ENCODE peak calls at places on chromosomes 2 and 18, in six cellular contexts. S is stomach, T is psoas muscle, L is HCT116, I is neural progenitor cell, X is heart right ventricle. A is an unnamed sample.

GRCh38 chr2:240426797-240427721 is 8.4 kb upstream of the GPC1 start:
- DNase-seq in S (peak; percentile 41), T (no peak), L (no peak), I (no peak), X (no peak), A (peak; percentile 45)

GRCh38 chr18:43383031-43383430 is 105.7 kb upstream of the SYT4 start:
- DNase-seq in S (no peak), T (no peak), L (no peak), I (no peak), X (no peak), A (no peak)

GRCh38 chr2:96869824-96870630 is at the start of gene SEMA4C:
- DNase-seq in S (peak; percentile 61), T (peak; percentile 76), L (no peak), I (peak; percentile 80), X (peak; percentile 79), A (peak; percentile 88)

GRCh38 chr2:178512491-178512890 is 32.2 kb downstream of the PLEKHA3 start:
- DNase-seq in S (no peak), T (no peak), L (no peak), I (peak; percentile 87), X (no peak), A (no peak)

GRCh38 chr2:5549061-5549601 is 143.1 kb upstream of the SOX11 start:
- DNase-seq in S (no peak), T (no peak), L (no peak), I (peak; percentile 60), X (no peak), A (no peak)

GRCh38 chr2:38485734-38486133 is 108.7 kb upstream of the ATL2 start:
- DNase-seq in S (no peak), T (no peak), L (no peak), I (no peak), X (no peak), A (no peak)

GRCh38 chr2:1892529-1893250 is 148.4 kb upstream of the PXDN start:
- DNase-seq in S (no peak), T (no peak), L (no peak), I (no peak), X (no peak), A (no peak)

GRCh38 chr18:47118986-47119385 is 31.3 kb downstream of the HDHD2 start:
- DNase-seq in S (no peak), T (no peak), L (no peak), I (no peak), X (no peak), A (no peak)

GRCh38 chr2:32482466-32482865 is 125.6 kb downstream of the BIRC6 start:
- DNase-seq in S (no peak), T (no peak), L (no peak), I (no peak), X (no peak), A (no peak)

GRCh38 chr2:190881480-190882326 is 1.1 kb downstream of the GLS start:
- DNase-seq in S (peak; percentile 59), T (peak; percentile 76), L (peak; percentile 73), I (peak; percentile 69), X (peak; percentile 66), A (peak; percentile 79)

GRCh38 chr2:222133897-222134296 is 164.9 kb downstream of the PAX3 start:
- DNase-seq in S (no peak), T (no peak), L (no peak), I (no peak), X (no peak), A (no peak)

GRCh38 chr2:25743132-25743830 is 69.9 kb upstream of the DTNB start:
- DNase-seq in S (no peak), T (no peak), L (no peak), I (no peak), X (no peak), A (no peak)

GRCh38 chr2:33788044-33788443 is 188.9 kb upstream of the FAM98A start:
- DNase-seq in S (no peak), T (no peak), L (no peak), I (no peak), X (no peak), A (no peak)

GRCh38 chr18:53909668-53910067 is 314.8 kb downstream of the MBD2 start:
- DNase-seq in S (no peak), T (no peak), L (peak; percentile 19), I (no peak), X (no peak), A (no peak)

GRCh38 chr2:96775160-96775559 is 14.5 kb downstream of the CNNM4 start:
- DNase-seq in S (no peak), T (no peak), L (no peak), I (no peak), X (no peak), A (no peak)

GRCh38 chr2:23588788-23589187 is 203.8 kb downstream of the KLHL29 start:
- DNase-seq in S (no peak), T (no peak), L (no peak), I (no peak), X (no peak), A (peak; percentile 56)

GRCh38 chr2:128306081-128306930 is 12.4 kb downstream of the HS6ST1 start:
- DNase-seq in S (peak; percentile 49), T (peak; percentile 83), L (no peak), I (peak; percentile 52), X (peak; percentile 40), A (peak; percentile 97)

GRCh38 chr2:190791983-190792575 is 88.5 kb upstream of the GLS start:
- DNase-seq in S (no peak), T (no peak), L (no peak), I (no peak), X (no peak), A (no peak)

DNA sequence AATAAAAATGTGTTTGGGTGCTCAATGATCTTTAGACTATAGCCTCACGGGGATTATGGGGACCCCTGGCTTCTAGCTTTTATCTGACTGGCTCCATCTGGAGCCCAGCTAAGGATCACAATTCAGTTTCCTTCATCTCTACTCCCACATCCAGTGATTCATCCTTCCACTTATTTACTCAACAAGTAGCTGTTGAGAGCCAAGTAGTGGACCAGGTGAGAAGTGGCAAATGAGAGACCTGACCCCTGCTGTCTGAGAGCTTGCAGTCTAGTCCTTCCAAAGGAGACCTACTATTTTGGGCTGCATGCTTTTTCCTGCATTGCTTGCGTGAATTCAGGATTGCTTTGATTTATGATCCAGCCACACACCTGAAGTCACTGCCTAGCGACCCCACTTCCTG is 10.7 kb upstream of the DSG3 start:
- DNase-seq in S (no peak), T (no peak), L (no peak), I (no peak), X (no peak), A (no peak)
- TF ChIP-seq CTCF in S (no peak), T (no peak), L (no peak), I (no peak), X (no peak), A (no peak)

DNA sequence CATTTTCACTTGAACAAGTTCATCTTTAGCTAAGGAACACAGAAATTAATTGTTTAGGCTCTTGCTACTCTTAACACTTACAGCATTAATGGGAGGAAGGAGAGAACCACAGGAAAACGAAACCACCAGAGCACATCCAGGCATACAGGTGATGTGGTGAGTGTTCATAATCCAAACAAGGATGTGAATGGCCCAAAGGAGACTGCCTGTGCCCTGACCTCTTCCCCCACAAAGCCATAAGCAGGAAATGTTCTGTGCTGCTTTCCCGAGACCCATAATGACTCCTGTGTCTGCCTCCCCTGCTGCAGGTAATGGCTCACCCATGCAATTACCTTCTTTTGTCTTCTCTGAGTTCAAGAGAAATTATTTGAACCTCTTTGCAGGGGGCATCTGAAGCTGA is 295.9 kb upstream of the LINC00305 start:
- DNase-seq in S (no peak), T (no peak), L (no peak), I (no peak), X (no peak), A (no peak)
- H3K9me3 ChIP-seq in S (no peaks in the 10 kb centered on the region), T (no peaks in the 10 kb centered on the region), L (peaks cover 19% of the 10 kb centered on the region), I (no peaks in the 10 kb centered on the region), X (no peaks in the 10 kb centered on the region), A (no peaks in the 10 kb centered on the region)

GRCh38 chr2:155377178-155377780 is 678.8 kb downstream of the KCNJ3 start:
- DNase-seq in S (no peak), T (no peak), L (peak; percentile 35), I (peak; percentile 37), X (no peak), A (no peak)
- TF ChIP-seq CTCF in S (no peak), T (peak; percentile 33), L (peak; percentile 56), I (peak; percentile 63), X (peak; percentile 25), A (no peak)

DNA sequence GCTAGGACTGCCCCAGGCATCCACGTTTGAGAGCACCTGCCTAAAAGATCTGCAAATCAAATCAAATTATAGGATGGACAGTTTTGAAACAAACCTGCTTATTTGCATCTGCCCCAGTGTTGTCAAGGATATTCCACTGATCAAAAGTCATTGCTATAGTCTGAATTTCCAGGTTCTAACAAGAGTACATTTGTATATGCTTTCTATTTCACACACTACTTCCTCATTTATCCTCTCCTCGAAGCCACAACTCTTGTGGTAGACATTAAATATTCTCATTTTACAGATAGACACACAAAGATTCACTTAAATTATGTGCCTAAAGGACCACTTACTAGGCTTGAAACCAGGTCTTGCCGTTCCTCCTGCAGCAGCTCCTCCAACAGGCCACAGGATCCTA is 11.9 kb upstream of the TET3 start:
- DNase-seq in S (no peak), T (no peak), L (no peak), I (no peak), X (no peak), A (no peak)
- H3K9me3 ChIP-seq in S (no peaks in the 10 kb centered on the region), T (no peaks in the 10 kb centered on the region), L (no peaks in the 10 kb centered on the region), I (no peaks in the 10 kb centered on the region), X (no peaks in the 10 kb centered on the region), A (no peaks in the 10 kb centered on the region)

GRCh38 chr2:158712791-158713522 is 82.2 kb upstream of the DAPL1 start:
- DNase-seq in S (no peak), T (no peak), L (no peak), I (no peak), X (no peak), A (no peak)
- TF ChIP-seq CTCF in S (no peak), T (no peak), L (no peak), I (no peak), X (no peak), A (no peak)